ENCODE peak calls at places on chromosomes 3 and 15, in seven cellular contexts. U is fibroblast of mammary gland, G is breast epithelium, X is A549, N is heart right ventricle, O is GM23338, K is ovary. Z is an unnamed sample.

GRCh38 chr3:143567823-143568222 is 280.4 kb downstream of the SLC9A9 start:
- DNase-seq in N (no peak), X (no peak), O (no peak), K (no peak), U (no peak), G (no peak), Z (no peak)

GRCh38 chr3:184952671-184953070 is 140.7 kb downstream of the VPS8 start:
- DNase-seq in K (no peak), O (no peak), X (no peak), U (peak), N (no peak), G (no peak), Z (no peak)

GRCh38 chr3:122427857-122428471 is 12.1 kb upstream of the WDR5B start:
- DNase-seq in K (no peak), X (no peak), G (no peak), O (no peak), U (no peak), N (no peak), Z (no peak)

GRCh38 chr3:24069045-24069444 is 124.0 kb downstream of the NR1D2 start:
- DNase-seq in K (no peak), O (peak), G (no peak), U (peak), N (no peak), X (peak), Z (no peak)

GRCh38 chr3:5198986-5199731 is 11.7 kb downstream of the EDEM1 start:
- DNase-seq in N (no peak), O (no peak), X (no peak), K (no peak), U (no peak), G (no peak), Z (no peak)

GRCh38 chr15:88489321-88489720 is 21.8 kb downstream of the MRPS11 start:
- DNase-seq in N (no peak), G (no peak), O (peak), U (no peak), K (no peak), X (no peak), Z (no peak)

GRCh38 chr3:160133757-160134156 is 91.5 kb upstream of the C3orf80 start:
- DNase-seq in U (no peak), O (peak), X (peak), N (no peak), G (no peak), K (no peak), Z (no peak)

GRCh38 chr3:195080571-195081141 is 190.3 kb downstream of the XXYLT1 start:
- DNase-seq in N (peak), G (no peak), O (peak), K (no peak), U (no peak), X (no peak), Z (no peak)

GRCh38 chr15:25136119-25136518 is 181.3 kb downstream of the SNRPN start:
- DNase-seq in U (peak), G (no peak), N (no peak), K (no peak), X (peak), O (peak), Z (no peak)

GRCh38 chr3:99863002-99863401 is 45.3 kb downstream of the CMSS1 start:
- DNase-seq in O (no peak), K (no peak), N (no peak), G (no peak), U (no peak), X (no peak), Z (no peak)

GRCh38 chr15:88144921-88145320 is 111.6 kb downstream of the NTRK3 start:
- DNase-seq in K (no peak), G (no peak), O (no peak), U (no peak), N (no peak), X (no peak), Z (no peak)

GRCh38 chr15:101242160-101242998 is 9.5 kb downstream of the CHSY1 start:
- DNase-seq in X (no peak), U (peak), K (no peak), G (no peak), N (peak), O (no peak), Z (no peak)

GRCh38 chr3:44003801-44004200 is 237.9 kb upstream of the TOPAZ1 start:
- DNase-seq in O (no peak), X (no peak), U (no peak), G (no peak), K (no peak), N (no peak), Z (no peak)

GRCh38 chr3:105747621-105748165 is 121.1 kb downstream of the CBLB start:
- DNase-seq in U (peak), K (no peak), G (no peak), X (no peak), O (no peak), N (no peak), Z (no peak)

GRCh38 chr15:61141497-61142125 is 87.5 kb downstream of the RORA start:
- DNase-seq in G (no peak), O (peak), U (no peak), N (no peak), K (no peak), X (no peak), Z (no peak)

GRCh38 chr3:76728411-76728810 is 311.5 kb upstream of the ROBO2 start:
- DNase-seq in K (no peak), N (no peak), X (no peak), O (no peak), G (no peak), U (no peak), Z (no peak)

GRCh38 chr3:138944842-138945645 is 1.9 kb downstream of the FOXL2 start:
- DNase-seq in N (no peak), G (no peak), O (peak), X (no peak), U (no peak), K (peak), Z (no peak)

GRCh38 chr15:28456476-28457395 is 76.0 kb downstream of the GOLGA8G start:
- DNase-seq in O (peak), G (peak), K (peak), X (no peak), U (no peak), N (no peak), Z (no peak)

GRCh38 chr15:75720787-75721461 is 8.3 kb upstream of the CSPG4 start:
- DNase-seq in K (no peak), U (peak), X (peak), G (no peak), O (peak), N (no peak), Z (no peak)

GRCh38 chr3:99781761-99782160 is 35.9 kb upstream of the CMSS1 start:
- DNase-seq in K (no peak), N (no peak), X (no peak), U (peak), G (no peak), O (no peak), Z (no peak)

GRCh38 chr15:92018535-92019239 is 165.2 kb downstream of the SLCO3A1 start:
- DNase-seq in U (no peak), O (no peak), X (no peak), G (no peak), N (no peak), K (no peak), Z (no peak)

GRCh38 chr3:157418104-157418503 is 18.5 kb upstream of the PTX3 start:
- DNase-seq in X (no peak), O (no peak), G (no peak), U (peak), N (no peak), K (no peak), Z (no peak)

GRCh38 chr3:68018275-68018674 is 363.9 kb upstream of the SUCLG2 start:
- DNase-seq in G (no peak), O (peak), K (no peak), X (peak), N (no peak), U (no peak), Z (no peak)

GRCh38 chr3:11195721-11196332 is 41.5 kb downstream of the HRH1 start:
- DNase-seq in U (peak), X (no peak), O (peak), G (no peak), K (no peak), N (no peak), Z (no peak)

GRCh38 chr3:36988336-36988735 is 4.6 kb downstream of the EPM2AIP1 start:
- DNase-seq in K (no peak), G (no peak), N (no peak), O (no peak), U (no peak), X (no peak), Z (no peak)

GRCh38 chr3:133038731-133039398 is 674 bp downstream of the TMEM108 start:
- DNase-seq in N (peak), O (peak), X (no peak), U (no peak), G (no peak), K (no peak), Z (no peak)

GRCh38 chr3:57100046-57100695 is 39.7 kb downstream of the SPATA12 start:
- DNase-seq in K (peak), G (peak), O (peak), X (peak), N (peak), U (peak), Z (peak)

GRCh38 chr3:27357665-27358258 is 11.4 kb downstream of the NEK10 start:
- DNase-seq in N (peak), K (no peak), U (peak), O (peak), X (peak), G (no peak), Z (peak)

GRCh38 chr3:133527306-133527705 is 46.2 kb upstream of the CDV3 start:
- DNase-seq in G (no peak), K (no peak), X (no peak), N (no peak), O (no peak), U (peak), Z (no peak)

GRCh38 chr3:157327018-157327417 is 109.6 kb upstream of the PTX3 start:
- DNase-seq in N (no peak), G (no peak), X (no peak), K (no peak), O (no peak), U (no peak), Z (no peak)

GRCh38 chr3:14295777-14296176 is 106.6 kb upstream of the SLC6A6 start:
- DNase-seq in G (no peak), O (no peak), U (no peak), K (no peak), X (no peak), N (no peak), Z (no peak)

GRCh38 chr3:118504906-118505305 is 529.7 kb downstream of the IGSF11 start:
- DNase-seq in X (no peak), K (no peak), N (no peak), O (no peak), U (no peak), G (no peak), Z (no peak)

GRCh38 chr3:197583371-197583770 is 27.6 kb upstream of the BDH1 start:
- DNase-seq in O (no peak), G (no peak), K (no peak), X (no peak), N (no peak), U (no peak), Z (no peak)

GRCh38 chr15:63583027-63583426 is 14.2 kb upstream of the FBXL22 start:
- DNase-seq in N (no peak), K (no peak), U (peak), X (peak), O (no peak), G (no peak), Z (no peak)

GRCh38 chr3:185335799-185336198 is 27.1 kb upstream of the MAP3K13 start:
- DNase-seq in G (no peak), X (peak), K (no peak), O (no peak), U (peak), N (no peak), Z (no peak)

GRCh38 chr3:60779637-60780036 is 471.6 kb downstream of the FHIT start:
- DNase-seq in U (no peak), X (no peak), O (no peak), K (no peak), N (no peak), G (no peak), Z (no peak)

GRCh38 chr3:60772584-60772983 is 478.7 kb downstream of the FHIT start:
- DNase-seq in X (no peak), U (no peak), G (no peak), O (peak), N (no peak), K (no peak), Z (no peak)

GRCh38 chr3:60775956-60776355 is 475.3 kb downstream of the FHIT start:
- DNase-seq in K (no peak), N (no peak), U (no peak), G (no peak), X (no peak), O (no peak), Z (no peak)

GRCh38 chr3:60770532-60770931 is 480.7 kb downstream of the FHIT start:
- DNase-seq in U (no peak), G (no peak), X (no peak), N (no peak), O (peak), K (no peak), Z (no peak)

DNA sequence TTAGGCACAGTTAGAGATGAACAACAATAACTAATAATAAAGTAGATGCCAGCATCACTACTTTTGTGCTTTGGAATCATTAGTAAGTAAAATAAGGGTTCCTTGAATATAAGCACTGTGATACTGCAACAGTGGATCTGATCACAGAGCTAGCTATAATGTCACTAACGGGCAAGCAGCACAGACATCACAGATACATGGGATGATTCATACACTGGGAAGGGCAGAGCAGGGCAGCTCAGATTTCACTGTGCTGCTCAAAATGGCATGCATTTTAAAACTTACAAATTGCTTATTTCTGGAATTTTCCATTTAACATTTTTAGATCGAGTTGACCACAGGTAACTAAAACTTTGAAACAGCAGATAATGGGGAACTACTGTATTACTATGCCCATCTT is 476.6 kb downstream of the FHIT start:
- DNase-seq in O (no peak), N (no peak), K (no peak), U (no peak), X (no peak), G (no peak), Z (no peak)
- H3K4me3 ChIP-seq in O (no peak), N (no peak), K (no peak), U (no peak), X (no peak), G (no peak), Z (no peak)

GRCh38 chr3:189631409-189631808 is 220 bp downstream of the TP63 start:
- DNase-seq in N (no peak), U (no peak), O (no peak), X (no peak), K (no peak), G (no peak), Z (no peak)
- H3K4me3 ChIP-seq in N (no peak), U (no peak), O (no peak), X (peak), K (no peak), G (no peak), Z (no peak)

GRCh38 chr15:44697014-44697413 is 14.1 kb downstream of the PATL2 start:
- DNase-seq in U (no peak), G (no peak), N (no peak), K (no peak), X (no peak), O (no peak), Z (no peak)

GRCh38 chr15:44698651-44699050 is 12.5 kb downstream of the PATL2 start:
- DNase-seq in G (no peak), O (no peak), X (no peak), N (no peak), U (no peak), K (no peak), Z (no peak)

GRCh38 chr15:44695274-44695673 is 15.8 kb downstream of the PATL2 start:
- DNase-seq in K (no peak), N (no peak), X (no peak), O (no peak), G (no peak), U (no peak), Z (no peak)

GRCh38 chr15:44692659-44693058 is 18.5 kb downstream of the PATL2 start:
- DNase-seq in N (no peak), G (no peak), K (no peak), X (no peak), U (no peak), O (no peak), Z (no peak)

DNA sequence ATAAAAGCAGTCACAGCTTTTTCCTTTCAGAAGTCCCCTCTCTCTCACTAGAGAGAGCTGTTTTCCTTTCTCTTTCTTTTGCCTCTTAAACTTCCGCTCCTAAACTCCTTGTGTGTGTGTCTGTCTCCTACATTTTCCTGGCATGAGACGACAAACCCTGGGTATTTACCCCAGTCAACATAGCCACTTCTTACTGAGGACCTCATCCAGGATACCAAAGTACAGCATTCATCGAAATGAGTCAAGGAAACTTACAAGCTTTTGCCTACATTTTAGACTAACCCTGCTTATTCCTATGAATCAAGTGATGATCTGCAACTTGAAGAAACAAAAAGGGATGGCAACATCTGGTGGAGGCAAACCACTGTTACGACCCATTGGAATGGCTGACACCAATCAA is 16.7 kb downstream of the PATL2 start:
- DNase-seq in U (no peak), K (no peak), X (no peak), N (no peak), G (no peak), O (no peak), Z (no peak)
- H3K4me3 ChIP-seq in U (no peak), K (no peak), X (no peak), N (no peak), G (no peak), O (no peak), Z (no peak)

GRCh38 chr15:90886291-90886614 is 1.9 kb downstream of the FES start:
- DNase-seq in X (no peak), N (no peak), U (no peak), K (no peak), G (no peak), O (no peak), Z (no peak)

GRCh38 chr15:90884719-90885431 is 571 bp downstream of the FES start:
- DNase-seq in U (no peak), G (no peak), K (no peak), N (no peak), O (no peak), X (no peak), Z (no peak)

GRCh38 chr15:90883971-90884718 is at the start of gene FES:
- DNase-seq in U (no peak), X (no peak), K (peak), G (peak), O (peak), N (peak), Z (peak)

GRCh38 chr15:90887037-90887481 is 2.8 kb downstream of the FES start:
- DNase-seq in N (no peak), O (no peak), X (no peak), U (no peak), G (no peak), K (no peak), Z (peak)

DNA sequence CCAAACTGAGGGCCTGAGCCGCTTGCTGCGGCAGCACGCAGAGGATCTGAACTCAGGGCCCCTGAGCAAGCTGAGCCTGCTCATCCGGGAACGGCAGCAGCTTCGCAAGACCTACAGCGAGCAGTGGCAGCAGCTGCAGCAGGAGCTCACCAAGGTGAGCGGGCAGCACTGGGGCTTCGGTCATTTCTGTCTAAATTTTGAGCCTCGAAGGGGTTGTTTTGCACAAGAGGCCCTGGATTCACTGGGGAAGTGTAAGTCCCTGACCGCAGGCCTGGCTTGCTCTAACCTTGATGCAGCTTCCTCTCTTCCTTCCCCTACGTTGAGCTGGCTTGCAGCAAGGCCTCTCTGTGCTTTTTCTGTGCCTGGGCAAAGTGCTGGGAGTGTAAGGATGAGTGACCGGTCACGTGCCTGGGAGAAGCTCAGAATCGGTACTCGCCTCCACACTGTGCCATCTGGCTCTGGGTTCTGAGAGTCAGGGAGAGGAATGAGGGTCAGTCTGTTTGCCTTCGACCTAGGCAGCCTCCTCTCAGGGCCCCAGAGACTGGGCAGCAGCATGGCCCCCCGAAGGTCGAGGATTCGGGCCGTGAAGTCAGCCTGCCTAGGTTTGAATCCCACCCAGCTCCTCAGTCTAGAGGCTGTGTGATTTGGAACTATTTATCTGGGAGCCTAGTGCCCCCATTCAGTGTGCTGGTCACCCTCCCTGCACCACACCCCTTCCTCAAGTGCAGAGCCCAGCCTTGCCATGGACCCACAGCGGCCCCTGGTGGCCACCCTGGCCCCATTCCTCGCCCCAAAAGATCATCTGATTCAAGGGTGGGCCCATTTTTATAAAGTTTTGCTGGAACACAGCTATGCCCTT is 1.4 kb downstream of the FES start:
- DNase-seq in X (peak), N (peak), G (peak), U (peak), O (peak), K (peak), Z (peak)
- H3K4me3 ChIP-seq in X (no peak), N (peak), G (peak), U (no peak), O (no peak), K (peak), Z (peak)

GRCh38 chr15:40088929-40089755 is 19.5 kb downstream of the BMF start:
- DNase-seq in K (peak), G (no peak), O (peak), N (no peak), U (no peak), X (no peak), Z (peak)
- H3K4me3 ChIP-seq in K (no peak), G (no peak), O (peak), N (no peak), U (no peak), X (no peak), Z (no peak)

DNA sequence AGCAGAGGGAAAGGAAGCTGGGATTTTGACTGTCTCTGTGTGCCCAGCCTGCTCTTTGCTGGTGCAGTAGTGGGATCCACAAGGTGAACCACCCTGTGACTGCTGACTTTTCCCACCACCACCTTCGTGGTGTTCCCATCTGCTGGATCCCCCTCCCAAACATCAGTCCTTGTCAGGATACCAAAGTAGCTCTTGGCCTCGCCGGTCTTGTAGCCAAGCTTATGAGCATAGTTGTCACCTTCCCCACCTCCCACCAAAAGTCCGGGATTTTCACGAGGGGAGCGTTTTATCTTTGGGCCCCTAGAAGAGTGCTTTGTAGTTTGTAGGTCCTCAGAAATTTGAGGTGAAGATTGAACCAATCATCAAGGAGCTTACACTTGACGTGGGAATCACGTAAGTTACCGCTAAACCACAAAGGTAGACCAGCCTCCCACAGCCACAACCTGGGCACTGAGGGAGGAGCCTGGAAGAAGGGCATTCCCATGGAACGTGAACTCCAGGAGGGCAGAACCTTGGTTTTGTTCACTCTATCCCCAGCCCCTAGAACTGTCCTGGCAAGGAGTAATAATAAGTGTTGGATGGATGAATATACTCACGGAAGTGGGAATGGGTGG is 892 bp upstream of the TEX264 start:
- DNase-seq in O (no peak), K (no peak), G (no peak), X (no peak), U (no peak), N (no peak), Z (peak)
- H3K4me3 ChIP-seq in O (peak), K (peak), G (no peak), X (peak), U (no peak), N (no peak), Z (peak)